ENCODE peak calls at places on chromosome X, in nine cellular contexts. Z, K, I, J, T, E, F, B and A are unnamed samples.

GRCh38 chrX:65866762-65867161 is 173.1 kb downstream of the VSIG4 start:
- DNase-seq in J (no peak), Z (no peak), T (no peak), E (no peak), I (no peak), F (no peak), K (no peak), B (no peak), A (no peak)

GRCh38 chrX:96564595-96564994 is 120.0 kb upstream of the DIAPH2 start:
- DNase-seq in K (no peak), J (no peak), T (no peak), Z (no peak), I (no peak), E (no peak), F (no peak), B (no peak), A (no peak)

GRCh38 chrX:39772057-39772832 is 325.5 kb downstream of the BCOR start:
- DNase-seq in T (no peak), F (peak; percentile 37), J (peak; percentile 29), E (no peak), K (no peak), I (no peak), B (no peak), Z (no peak), A (no peak)

GRCh38 chrX:103376118-103376978 is at the start of gene BEX3:
- DNase-seq in I (peak; percentile 47), K (peak; percentile 65), B (peak; percentile 70), F (peak; percentile 71), T (peak; percentile 45), E (peak; percentile 47), J (peak; percentile 23), Z (no peak), A (no peak)

GRCh38 chrX:23935116-23935515 is 27.3 kb downstream of the CXorf58 start:
- DNase-seq in E (no peak), T (no peak), K (no peak), I (no peak), B (no peak), J (no peak), Z (no peak), F (no peak), A (no peak)

GRCh38 chrX:16826207-16826606 is 39.9 kb downstream of the TXLNG start:
- DNase-seq in K (no peak), J (no peak), Z (no peak), B (no peak), T (no peak), E (no peak), F (no peak), I (no peak), A (no peak)

GRCh38 chrX:57918750-57919436 is 8.6 kb upstream of the ZXDA start:
- DNase-seq in E (no peak), B (peak; percentile 59), J (no peak), I (peak; percentile 27), Z (no peak), K (no peak), F (no peak), T (peak; percentile 22), A (no peak)

GRCh38 chrX:115533485-115533884 is 27.5 kb upstream of the PLS3 start:
- DNase-seq in E (no peak), T (no peak), J (no peak), I (no peak), Z (no peak), B (no peak), K (no peak), F (no peak), A (no peak)

GRCh38 chrX:17812763-17813162 is 48.3 kb downstream of the RAI2 start:
- DNase-seq in J (no peak), T (no peak), I (no peak), K (no peak), F (no peak), E (no peak), Z (no peak), B (no peak), A (no peak)

GRCh38 chrX:3711331-3711917 is 2.0 kb downstream of the PRKX start:
- DNase-seq in I (peak; percentile 25), Z (peak; percentile 11), E (peak; percentile 32), K (no peak), F (no peak), T (peak; percentile 20), J (no peak), B (peak; percentile 68), A (peak; percentile 67)

GRCh38 chrX:29872831-29873230 is 342.5 kb upstream of the MAGEB2 start:
- DNase-seq in K (no peak), J (no peak), T (no peak), B (no peak), F (no peak), I (no peak), Z (no peak), E (no peak), A (no peak)

GRCh38 chrX:63566856-63567255 is 215.7 kb upstream of the SPIN4 start:
- DNase-seq in J (no peak), B (no peak), I (no peak), Z (no peak), E (no peak), F (no peak), K (no peak), T (no peak), A (no peak)

GRCh38 chrX:140141444-140142029 is 176.2 kb upstream of the CXorf66 start:
- DNase-seq in K (no peak), E (no peak), J (no peak), B (no peak), I (peak; percentile 17), Z (peak; percentile 3), T (no peak), F (peak; percentile 10), A (no peak)

GRCh38 chrX:11309220-11309619 is 16.0 kb downstream of the AMELX start:
- DNase-seq in I (no peak), B (no peak), F (no peak), E (no peak), K (no peak), Z (no peak), J (no peak), T (no peak), A (no peak)

GRCh38 chrX:11304829-11305228 is 11.6 kb downstream of the AMELX start:
- DNase-seq in E (no peak), T (no peak), J (no peak), I (no peak), Z (no peak), B (no peak), F (no peak), K (no peak), A (no peak)

GRCh38 chrX:11305641-11306040 is 12.4 kb downstream of the AMELX start:
- DNase-seq in I (no peak), J (no peak), F (no peak), T (no peak), E (no peak), B (no peak), K (no peak), Z (no peak), A (no peak)
- H3K27ac ChIP-seq in I (no peak overlapping the region), J (no peak overlapping the region), F (no peak overlapping the region), T (no peak overlapping the region), E (no peak overlapping the region), B (no peak overlapping the region), K (no peak overlapping the region), Z (no peak overlapping the region), A (no peak overlapping the region)

GRCh38 chrX:79364306-79364705 is 2.8 kb downstream of the ITM2A start:
- DNase-seq in K (no peak), B (no peak), T (no peak), Z (no peak), F (no peak), I (no peak), J (no peak), E (no peak), A (no peak)

GRCh38 chrX:79365591-79365990 is 1.5 kb downstream of the ITM2A start:
- DNase-seq in E (no peak), K (no peak), Z (no peak), B (no peak), T (no peak), J (no peak), F (no peak), I (no peak), A (no peak)

GRCh38 chrX:79366556-79366887 is 612 bp downstream of the ITM2A start:
- DNase-seq in T (no peak), B (no peak), Z (no peak), F (no peak), K (no peak), E (no peak), J (no peak), I (no peak), A (no peak)

GRCh38 chrX:79366888-79367749 is at the start of gene ITM2A:
- DNase-seq in K (peak; percentile 61), I (peak; percentile 34), J (peak; percentile 65), F (peak; percentile 65), Z (no peak), B (peak; percentile 61), T (peak; percentile 32), E (peak; percentile 28), A (peak; percentile 67)

GRCh38 chrX:79361192-79361870 is 5.8 kb downstream of the ITM2A start:
- DNase-seq in I (no peak), Z (no peak), J (peak; percentile 11), T (no peak), E (no peak), F (no peak), K (no peak), B (no peak), A (no peak)
- H3K9me3 ChIP-seq in I (no peaks in the 10 kb centered on the region), Z (no peaks in the 10 kb centered on the region), J (no peaks in the 10 kb centered on the region), T (no peaks in the 10 kb centered on the region), E (no peaks in the 10 kb centered on the region), F (no peaks in the 10 kb centered on the region), K (no peaks in the 10 kb centered on the region), B (no peaks in the 10 kb centered on the region), A (no peaks in the 10 kb centered on the region)

GRCh38 chrX:46573896-46574336 is 351 bp downstream of the CHST7 start:
- DNase-seq in I (peak; percentile 63), J (peak; percentile 81), F (peak; percentile 57), T (peak; percentile 44), K (peak; percentile 71), Z (no peak), E (peak; percentile 34), B (peak; percentile 67), A (no peak)
- H3K27ac ChIP-seq in I (peak overlapping the region; percentile 81), J (peak overlapping the region; percentile 64), F (peak overlapping the region; percentile 44), T (peak overlapping the region; percentile 93), K (peak overlapping the region; percentile 72), Z (peak overlapping the region; percentile 80), E (peak overlapping the region; percentile 70), B (peak overlapping the region; percentile 64), A (peak overlapping the region; percentile 67)

DNA sequence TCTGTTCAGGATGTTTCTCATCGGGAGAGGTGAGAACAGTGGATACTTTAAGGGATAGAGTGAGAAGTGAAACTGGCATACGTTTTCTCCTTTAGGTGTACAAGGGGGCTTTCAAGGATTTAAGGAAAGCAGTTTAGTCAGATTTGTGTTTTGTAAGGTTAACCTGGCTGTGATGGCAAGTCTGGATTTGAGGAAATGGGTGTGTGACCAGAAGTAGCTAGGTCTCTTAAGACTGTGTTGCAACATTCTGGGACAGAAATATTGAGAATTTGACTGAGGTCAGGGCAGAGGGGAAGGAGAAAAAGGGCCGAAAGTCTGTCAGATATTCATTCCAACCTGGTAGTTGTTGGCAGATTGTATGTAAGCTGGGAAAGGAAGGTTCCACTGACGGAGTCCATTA is 10.4 kb upstream of the GABRE start:
- DNase-seq in E (no peak), F (no peak), B (no peak), K (no peak), J (no peak), T (no peak), I (no peak), Z (no peak), A (no peak)
- H3K9me3 ChIP-seq in E (no peaks in the 10 kb centered on the region), F (no peaks in the 10 kb centered on the region), B (no peaks in the 10 kb centered on the region), K (no peaks in the 10 kb centered on the region), J (no peaks in the 10 kb centered on the region), T (no peaks in the 10 kb centered on the region), I (no peaks in the 10 kb centered on the region), Z (no peaks in the 10 kb centered on the region), A (no peaks in the 10 kb centered on the region)